ENCODE peak calls at places on chromosomes 11 and 22, in nine cellular contexts. G, D, M, T, S, Y, H, U and K are unnamed samples.

GRCh38 chr11:5712507-5712906 is 22.9 kb downstream of the TRIM22 start:
- DNase-seq in G (no peak), D (no peak), M (no peak), T (no peak), S (no peak), Y (no peak), H (no peak), U (no peak), K (no peak)

GRCh38 chr11:115207916-115208315 is 296.3 kb downstream of the CADM1 start:
- DNase-seq in G (no peak), D (no peak), M (no peak), T (no peak), S (no peak), Y (no peak), H (no peak), U (no peak), K (no peak)

GRCh38 chr22:20430641-20431519 is 6.7 kb downstream of the SCARF2 start:
- DNase-seq in G (peak; percentile 37), D (no peak), M (peak; percentile 57), T (no peak), S (peak; percentile 79), Y (peak; percentile 40), H (no peak), U (peak; percentile 51), K (peak; percentile 69)

GRCh38 chr11:64675417-64676252 is 47.4 kb downstream of the NRXN2 start:
- DNase-seq in G (no peak), D (no peak), M (peak; percentile 44), T (no peak), S (peak; percentile 93), Y (peak; percentile 29), H (peak; percentile 58), U (no peak), K (peak; percentile 92)

GRCh38 chr11:120333801-120334200 is 2.4 kb upstream of the ARHGEF12 start:
- DNase-seq in G (no peak), D (no peak), M (no peak), T (no peak), S (no peak), Y (no peak), H (no peak), U (no peak), K (no peak)

GRCh38 chr11:121213568-121213893 is 79.0 kb upstream of the SC5D start:
- DNase-seq in G (no peak), D (no peak), M (no peak), T (no peak), S (no peak), Y (no peak), H (no peak), U (no peak), K (no peak)

GRCh38 chr11:84685149-84685548 is 942.0 kb downstream of the DLG2 start:
- DNase-seq in G (no peak), D (no peak), M (no peak), T (no peak), S (no peak), Y (no peak), H (no peak), U (no peak), K (no peak)

GRCh38 chr11:131579932-131580387 is 209.5 kb downstream of the NTM start:
- DNase-seq in G (no peak), D (no peak), M (no peak), T (no peak), S (peak; percentile 77), Y (no peak), H (no peak), U (peak; percentile 33), K (peak; percentile 3)

GRCh38 chr11:87361891-87362290 is 324.2 kb downstream of the TMEM135 start:
- DNase-seq in G (no peak), D (no peak), M (no peak), T (no peak), S (no peak), Y (no peak), H (no peak), U (no peak), K (no peak)

GRCh38 chr22:42214625-42215415 is 55.6 kb downstream of the TCF20 start:
- DNase-seq in G (no peak), D (no peak), M (no peak), T (no peak), S (peak; percentile 62), Y (no peak), H (peak; percentile 76), U (no peak), K (no peak)

GRCh38 chr11:18452927-18453326 is 2.7 kb upstream of the LDHAL6A start:
- DNase-seq in G (no peak), D (no peak), M (no peak), T (no peak), S (no peak), Y (no peak), H (no peak), U (no peak), K (no peak)

GRCh38 chr11:43933608-43934358 is 8.7 kb upstream of the C11orf96 start:
- DNase-seq in G (no peak), D (no peak), M (no peak), T (no peak), S (peak; percentile 59), Y (no peak), H (no peak), U (no peak), K (no peak)

GRCh38 chr22:49183208-49183825 is 644.4 kb downstream of the BRD1 start:
- DNase-seq in G (no peak), D (no peak), M (no peak), T (no peak), S (no peak), Y (no peak), H (no peak), U (no peak), K (no peak)

GRCh38 chr11:116397556-116398167 is 375.1 kb downstream of the BUD13 start:
- DNase-seq in G (no peak), D (no peak), M (no peak), T (no peak), S (no peak), Y (no peak), H (no peak), U (no peak), K (no peak)

GRCh38 chr11:2313051-2313951 is 11.5 kb downstream of the TSPAN32 start:
- DNase-seq in G (no peak), D (no peak), M (peak; percentile 13), T (no peak), S (no peak), Y (no peak), H (no peak), U (no peak), K (no peak)

GRCh38 chr11:8692417-8692816 is 9.8 kb downstream of the RPL27A start:
- DNase-seq in G (no peak), D (no peak), M (no peak), T (no peak), S (no peak), Y (no peak), H (no peak), U (no peak), K (no peak)

GRCh38 chr11:67354314-67355022 is 1.1 kb upstream of the POLD4 start:
- DNase-seq in G (no peak), D (peak; percentile 68), M (peak; percentile 62), T (no peak), S (no peak), Y (peak; percentile 94), H (no peak), U (no peak), K (peak; percentile 98)

GRCh38 chr11:8792636-8793035 is 110.0 kb downstream of the RPL27A start:
- DNase-seq in G (no peak), D (no peak), M (no peak), T (no peak), S (no peak), Y (no peak), H (no peak), U (no peak), K (no peak)

GRCh38 chr11:126317681-126318641 is 14.1 kb downstream of the DCPS start:
- DNase-seq in G (no peak), D (peak; percentile 83), M (peak; percentile 32), T (no peak), S (no peak), Y (peak; percentile 46), H (peak; percentile 35), U (no peak), K (peak; percentile 78)

GRCh38 chr11:110186867-110187266 is 93.7 kb downstream of the ZC3H12C start:
- DNase-seq in G (no peak), D (no peak), M (no peak), T (no peak), S (no peak), Y (no peak), H (no peak), U (no peak), K (no peak)

GRCh38 chr22:31259798-31260473 is 32.4 kb downstream of the PIK3IP1 start:
- DNase-seq in G (no peak), D (no peak), M (no peak), T (no peak), S (no peak), Y (no peak), H (no peak), U (no peak), K (no peak)

GRCh38 chr11:117083011-117083940 is 15.0 kb downstream of the SIK3 start:
- DNase-seq in G (no peak), D (no peak), M (no peak), T (no peak), S (no peak), Y (no peak), H (no peak), U (no peak), K (no peak)

GRCh38 chr11:92298238-92298565 is 73.6 kb downstream of the FAT3 start:
- DNase-seq in G (no peak), D (no peak), M (no peak), T (no peak), S (no peak), Y (no peak), H (no peak), U (no peak), K (no peak)

GRCh38 chr22:36117053-36117554 is 43.5 kb downstream of the APOL3 start:
- DNase-seq in G (no peak), D (no peak), M (no peak), T (no peak), S (no peak), Y (no peak), H (no peak), U (no peak), K (no peak)

GRCh38 chr11:123145220-123145619 is 49.8 kb downstream of the CLMP start:
- DNase-seq in G (no peak), D (no peak), M (peak; percentile 57), T (no peak), S (no peak), Y (no peak), H (no peak), U (no peak), K (peak; percentile 97)

GRCh38 chr11:108703916-108704315 is 39.0 kb downstream of the DDX10 start:
- DNase-seq in G (no peak), D (no peak), M (no peak), T (no peak), S (no peak), Y (no peak), H (no peak), U (no peak), K (no peak)

GRCh38 chr11:16788141-16789060 is 50.0 kb downstream of the C11orf58 start:
- DNase-seq in G (peak; percentile 10), D (peak; percentile 70), M (peak; percentile 74), T (peak; percentile 34), S (peak; percentile 81), Y (peak; percentile 63), H (peak; percentile 69), U (peak; percentile 79), K (peak; percentile 64)

GRCh38 chr11:44574620-44575287 is 9.3 kb downstream of the CD82 start:
- DNase-seq in G (no peak), D (peak; percentile 60), M (no peak), T (no peak), S (no peak), Y (no peak), H (no peak), U (no peak), K (peak; percentile 98)

GRCh38 chr11:11884774-11885481 is 43.2 kb downstream of the USP47 start:
- DNase-seq in G (no peak), D (no peak), M (no peak), T (no peak), S (no peak), Y (no peak), H (no peak), U (no peak), K (no peak)

GRCh38 chr22:29733362-29734322 is 13.8 kb downstream of the CABP7 start:
- DNase-seq in G (no peak), D (peak; percentile 57), M (peak; percentile 38), T (no peak), S (no peak), Y (peak; percentile 39), H (no peak), U (peak; percentile 74), K (peak; percentile 42)

GRCh38 chr11:74966651-74967050 is 17.6 kb downstream of the SPCS2 start:
- DNase-seq in G (no peak), D (no peak), M (no peak), T (no peak), S (no peak), Y (no peak), H (no peak), U (no peak), K (no peak)